ENCODE peak calls at places on chromosomes 6 and 20, in four cellular contexts. One of them, this sample, is unnamed.

GRCh38 chr6:113522376-113522775 is 334.8 kb upstream of the MARCKS start:
- DNase-seq in GM12878: no peak
- DNase-seq in K562: no peak
- DNase-seq in A549: no peak
- DNase-seq in this sample: no peak

GRCh38 chr6:21593927-21594421 is 423 bp downstream of the SOX4 start:
- DNase-seq in GM12878: no peak
- DNase-seq in A549: no peak
- DNase-seq in K562: no peak
- DNase-seq in this sample: peak

GRCh38 chr6:5401845-5402738 is 140.8 kb downstream of the FARS2 start:
- DNase-seq in K562: no peak
- DNase-seq in A549: no peak
- DNase-seq in GM12878: no peak
- DNase-seq in this sample: peak

GRCh38 chr20:61759286-61760065 is 306.2 kb downstream of the TAF4 start:
- DNase-seq in K562: no peak
- DNase-seq in A549: no peak
- DNase-seq in GM12878: no peak
- DNase-seq in this sample: no peak

GRCh38 chr6:25652007-25652515 is at the start of gene SCGN:
- DNase-seq in GM12878: no peak
- DNase-seq in K562: peak
- DNase-seq in A549: peak
- DNase-seq in this sample: peak

GRCh38 chr20:40949346-40949745 is 79.3 kb upstream of the TOP1 start:
- DNase-seq in GM12878: no peak
- DNase-seq in A549: no peak
- DNase-seq in K562: no peak
- DNase-seq in this sample: no peak

GRCh38 chr6:16200231-16200941 is 38.0 kb upstream of the GMPR start:
- DNase-seq in A549: no peak
- DNase-seq in K562: no peak
- DNase-seq in GM12878: no peak
- DNase-seq in this sample: no peak

GRCh38 chr20:48242623-48243022 is 457.3 kb upstream of the SULF2 start:
- DNase-seq in K562: no peak
- DNase-seq in GM12878: no peak
- DNase-seq in A549: no peak
- DNase-seq in this sample: no peak

GRCh38 chr6:4125933-4126864 is 9.2 kb downstream of the ECI2 start:
- DNase-seq in A549: peak
- DNase-seq in K562: no peak
- DNase-seq in GM12878: no peak
- DNase-seq in this sample: peak

GRCh38 chr6:8589941-8590676 is 154.8 kb upstream of the SLC35B3 start:
- DNase-seq in GM12878: no peak
- DNase-seq in A549: no peak
- DNase-seq in K562: no peak
- DNase-seq in this sample: no peak

DNA sequence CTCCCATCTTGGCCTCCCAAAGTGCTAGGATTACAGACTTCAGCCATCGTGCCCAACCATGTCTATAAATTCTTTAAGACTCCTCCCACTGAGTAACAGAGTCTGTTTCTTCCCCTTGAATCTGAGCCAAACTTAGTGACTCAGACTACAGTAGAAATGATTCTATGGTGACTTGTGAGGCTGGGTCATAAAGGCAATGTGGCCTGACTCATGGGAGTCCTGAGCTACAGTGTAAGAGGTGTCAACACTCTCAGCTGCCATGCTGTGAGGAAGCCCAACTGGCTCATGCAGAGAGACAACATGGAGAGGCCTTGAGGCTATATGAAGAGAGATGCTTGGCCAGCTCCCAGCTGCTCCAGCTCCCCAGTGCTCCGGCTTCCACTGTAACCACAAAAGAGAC is 5.2 kb upstream of the NRSN2 start:
- DNase-seq in K562: peak
- DNase-seq in A549: no peak
- DNase-seq in GM12878: no peak
- DNase-seq in this sample: peak
- TF ChIP-seq JUNB in K562: no peak
- TF ChIP-seq JUNB in A549: peak
- TF ChIP-seq JUNB in GM12878: no peak
- TF ChIP-seq JUNB in this sample: no peak

DNA sequence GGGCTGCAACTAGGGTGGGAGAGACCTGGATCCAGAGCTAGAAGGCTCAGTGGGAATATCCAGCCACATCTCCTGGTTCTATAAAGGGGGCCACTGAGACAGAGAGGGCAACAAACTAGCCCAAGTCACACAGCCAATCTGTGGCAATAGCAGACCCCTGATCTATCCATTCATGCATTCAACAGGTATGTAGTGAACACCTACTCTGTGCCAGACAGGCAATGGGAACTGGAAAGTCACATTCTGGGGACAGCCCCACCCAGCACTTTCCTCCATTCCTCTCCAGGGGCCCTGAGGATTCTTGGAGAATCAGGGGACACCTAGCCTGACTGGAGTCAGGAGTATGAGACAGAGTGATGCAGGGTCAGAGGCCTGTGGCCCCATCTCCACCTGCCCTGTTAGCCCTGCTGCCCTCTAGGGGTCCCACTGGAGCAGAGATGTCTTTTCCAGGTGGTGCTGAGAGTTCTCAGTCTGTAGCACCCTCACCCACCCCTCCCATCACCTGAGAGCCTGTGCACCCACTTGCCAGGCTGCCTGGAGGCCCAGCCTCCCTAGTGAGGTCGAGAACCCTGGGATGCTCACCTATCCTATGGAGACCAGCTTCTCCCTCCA is 13.6 kb downstream of the BPIFA2 start:
- DNase-seq in A549: no peak
- DNase-seq in K562: no peak
- DNase-seq in GM12878: no peak
- DNase-seq in this sample: no peak
- TF ChIP-seq USF2 in A549: no peak
- TF ChIP-seq USF2 in K562: no peak
- TF ChIP-seq USF2 in GM12878: no peak
- TF ChIP-seq USF2 in this sample: no peak

DNA sequence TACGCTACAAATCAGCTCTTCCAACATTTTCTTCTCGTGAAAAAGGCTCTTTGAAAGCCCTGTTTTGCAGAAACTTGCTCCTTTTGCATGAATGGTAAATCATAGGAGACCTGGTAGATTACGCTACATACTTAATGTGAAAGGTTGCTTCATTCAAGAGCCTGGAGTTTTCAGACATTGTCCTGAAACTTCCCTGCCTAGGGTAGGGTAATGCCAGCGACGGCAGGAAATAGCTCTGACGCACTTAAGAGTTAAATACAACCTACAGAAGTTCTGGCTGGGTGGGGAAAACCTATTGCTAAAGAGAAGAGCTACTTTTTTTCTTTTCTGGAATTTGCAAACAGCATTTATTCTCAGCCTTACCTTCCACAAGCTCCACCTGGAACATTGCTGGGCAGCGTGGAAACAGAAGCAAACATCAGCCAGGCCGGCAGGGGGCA is 144.5 kb downstream of the LPA start:
- DNase-seq in GM12878: no peak
- DNase-seq in A549: peak
- DNase-seq in K562: peak
- DNase-seq in this sample: no peak
- TF ChIP-seq JUNB in GM12878: no peak
- TF ChIP-seq JUNB in A549: no peak
- TF ChIP-seq JUNB in K562: no peak
- TF ChIP-seq JUNB in this sample: no peak

DNA sequence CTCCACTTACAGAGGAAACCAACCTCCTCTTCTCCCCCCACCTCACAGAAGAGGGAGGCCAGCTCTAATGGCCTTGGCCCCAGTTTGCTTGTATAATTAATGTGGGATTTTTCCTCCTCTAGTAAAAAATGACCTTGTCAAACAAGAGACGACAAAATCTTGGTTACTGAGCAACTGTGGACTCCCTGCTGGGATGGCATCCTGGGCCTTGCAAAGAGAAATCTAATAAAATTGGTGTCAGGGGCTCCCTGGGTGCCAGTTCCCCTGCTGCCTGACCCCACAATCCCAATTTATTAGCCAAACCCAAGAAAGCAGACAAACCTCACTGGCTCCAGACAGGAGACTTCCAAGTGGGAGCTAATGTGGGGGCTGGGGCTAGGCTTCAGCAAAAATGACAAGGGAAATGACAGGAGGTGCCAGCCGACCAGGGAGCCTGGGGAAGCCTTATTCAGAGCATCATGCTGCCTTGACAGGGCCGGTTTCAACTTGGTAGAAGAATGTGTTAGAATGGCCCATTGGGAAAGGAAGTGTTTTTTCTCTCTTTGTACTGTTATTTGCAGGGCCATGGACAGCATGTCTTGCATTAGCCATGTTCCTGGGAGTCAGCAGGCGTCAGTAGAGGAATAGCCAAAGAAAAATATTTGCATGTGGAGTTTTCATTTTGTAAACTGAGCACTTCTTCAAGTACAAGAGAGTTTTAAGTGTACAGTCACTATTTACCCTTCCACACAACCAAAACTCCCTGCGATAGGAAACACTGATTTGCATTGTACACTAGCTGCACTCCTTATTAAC is 816.9 kb downstream of the DHX35 start:
- DNase-seq in GM12878: no peak
- DNase-seq in K562: no peak
- DNase-seq in A549: no peak
- DNase-seq in this sample: no peak
- TF ChIP-seq USF2 in GM12878: no peak
- TF ChIP-seq USF2 in K562: no peak
- TF ChIP-seq USF2 in A549: no peak
- TF ChIP-seq USF2 in this sample: no peak

DNA sequence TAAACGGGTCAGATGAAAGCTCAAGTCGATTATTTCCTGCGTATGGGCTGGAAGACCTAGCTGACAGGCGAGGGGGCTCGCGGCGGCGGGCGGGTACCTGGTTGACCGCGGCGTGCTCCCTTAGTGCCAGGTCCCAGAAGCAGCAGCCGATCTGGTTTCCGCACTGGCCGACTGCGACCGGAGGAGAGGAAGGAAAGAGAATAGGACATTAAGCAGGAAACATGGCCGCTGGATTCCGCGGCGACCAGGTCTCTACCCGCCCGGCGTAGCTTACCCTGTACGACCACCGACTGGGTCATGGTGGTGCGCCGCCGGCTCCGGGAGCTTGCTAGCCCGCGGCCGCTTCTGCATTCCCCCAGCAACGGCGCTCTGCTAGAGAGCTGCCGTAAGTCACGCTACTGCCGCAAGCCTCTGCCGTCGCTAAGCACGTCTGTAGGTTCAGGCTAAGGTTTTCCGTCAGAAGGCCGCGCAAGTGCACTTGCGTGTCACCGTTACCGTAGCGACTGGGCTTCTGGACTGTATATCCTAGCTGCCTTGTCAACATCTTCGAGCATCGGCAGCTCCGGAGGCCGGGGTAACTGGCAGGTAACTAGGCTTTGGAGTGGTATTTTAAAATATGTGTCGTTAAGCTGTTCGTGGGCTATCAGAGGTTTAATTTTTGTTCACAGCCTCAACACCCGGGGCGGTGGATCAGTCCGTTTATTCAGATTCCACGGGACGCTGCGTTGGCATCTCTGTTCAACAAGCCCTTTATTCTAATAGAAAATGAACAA is at the start of the genes FAM229B and TUBE1:
- DNase-seq in A549: peak
- DNase-seq in GM12878: peak
- DNase-seq in K562: peak
- DNase-seq in this sample: peak
- TF ChIP-seq JUNB in A549: no peak
- TF ChIP-seq JUNB in GM12878: no peak
- TF ChIP-seq JUNB in K562: no peak
- TF ChIP-seq JUNB in this sample: no peak

GRCh38 chr20:32482251-32483220 is 102.6 kb downstream of the NOL4L start:
- DNase-seq in GM12878: no peak
- DNase-seq in A549: no peak
- DNase-seq in K562: no peak
- DNase-seq in this sample: no peak

GRCh38 chr20:32481311-32482103 is 103.6 kb downstream of the NOL4L start:
- DNase-seq in A549: no peak
- DNase-seq in GM12878: no peak
- DNase-seq in K562: no peak
- DNase-seq in this sample: no peak

GRCh38 chr20:32484221-32485125 is 100.7 kb downstream of the NOL4L start:
- DNase-seq in A549: peak
- DNase-seq in K562: no peak
- DNase-seq in GM12878: no peak
- DNase-seq in this sample: no peak

GRCh38 chr20:32485126-32485769 is 99.9 kb downstream of the NOL4L start:
- DNase-seq in A549: peak
- DNase-seq in GM12878: peak
- DNase-seq in K562: peak
- DNase-seq in this sample: peak

GRCh38 chr20:32483351-32484220 is 101.5 kb downstream of the NOL4L start:
- DNase-seq in A549: peak
- DNase-seq in GM12878: no peak
- DNase-seq in K562: no peak
- DNase-seq in this sample: peak
- TF ChIP-seq USF2 in A549: no peak
- TF ChIP-seq USF2 in GM12878: no peak
- TF ChIP-seq USF2 in K562: no peak
- TF ChIP-seq USF2 in this sample: no peak

GRCh38 chr20:3861191-3861590 is 14.6 kb downstream of the MAVS start:
- DNase-seq in A549: no peak
- DNase-seq in K562: no peak
- DNase-seq in GM12878: no peak
- DNase-seq in this sample: no peak
- TF ChIP-seq JUNB in A549: no peak
- TF ChIP-seq JUNB in K562: no peak
- TF ChIP-seq JUNB in GM12878: no peak
- TF ChIP-seq JUNB in this sample: no peak